ENCODE peak calls at places on chromosomes 13 and 19, in seven cellular contexts. T is psoas muscle, Q is BE2C, U is thoracic aorta, M is PC-3, O is endothelial cell of umbilical vein, E is tibial artery. R is an unnamed sample. For H3K36me3, the result is how much of the 10 kb centered on the place peaks cover.

GRCh38 chr19:8363803-8364771 is at the start of gene ANGPTL4:
- DNase-seq in T (peak), Q (peak), U (peak), M (peak), O (peak), E (peak), R (no peak)

GRCh38 chr19:4707956-4708650 is 15.5 kb downstream of the DPP9 start:
- DNase-seq in T (peak), Q (no peak), U (no peak), M (no peak), O (no peak), E (no peak), R (no peak)

GRCh38 chr13:27455331-27455855 is 5.0 kb upstream of the MTIF3 start:
- DNase-seq in T (no peak), Q (no peak), U (no peak), M (no peak), O (no peak), E (no peak), R (no peak)

GRCh38 chr13:79936368-79937136 is 404.4 kb downstream of the SPRY2 start:
- DNase-seq in T (no peak), Q (peak), U (peak), M (peak), O (peak), E (peak), R (peak)

GRCh38 chr19:45973564-45974338 is at the start of gene NOVA2:
- DNase-seq in T (peak), Q (peak), U (no peak), M (peak), O (peak), E (no peak), R (no peak)

GRCh38 chr13:41117859-41118258 is 14.7 kb downstream of the KBTBD6 start:
- DNase-seq in T (no peak), Q (no peak), U (no peak), M (no peak), O (no peak), E (no peak), R (no peak)

GRCh38 chr19:15240539-15240938 is 8.3 kb upstream of the EPHX3 start:
- DNase-seq in T (no peak), Q (no peak), U (no peak), M (no peak), O (no peak), E (no peak), R (no peak)

GRCh38 chr13:51770681-51771417 is 33.1 kb downstream of the DHRS12 start:
- DNase-seq in T (no peak), Q (no peak), U (no peak), M (no peak), O (no peak), E (no peak), R (no peak)

GRCh38 chr19:46495789-46496099 is at the start of gene PNMA8B:
- DNase-seq in T (peak), Q (peak), U (no peak), M (no peak), O (no peak), E (peak), R (no peak)

GRCh38 chr19:40394816-40395210 is 4.8 kb upstream of the HIPK4 start:
- DNase-seq in T (no peak), Q (no peak), U (no peak), M (no peak), O (no peak), E (no peak), R (no peak)

GRCh38 chr13:24671367-24672117 is 8.7 kb upstream of the ATP12A start:
- DNase-seq in T (no peak), Q (peak), U (no peak), M (peak), O (peak), E (no peak), R (peak)

GRCh38 chr13:30466358-30466714 is 600 bp upstream of the HMGB1 start:
- DNase-seq in T (no peak), Q (peak), U (no peak), M (peak), O (no peak), E (no peak), R (no peak)

DNA sequence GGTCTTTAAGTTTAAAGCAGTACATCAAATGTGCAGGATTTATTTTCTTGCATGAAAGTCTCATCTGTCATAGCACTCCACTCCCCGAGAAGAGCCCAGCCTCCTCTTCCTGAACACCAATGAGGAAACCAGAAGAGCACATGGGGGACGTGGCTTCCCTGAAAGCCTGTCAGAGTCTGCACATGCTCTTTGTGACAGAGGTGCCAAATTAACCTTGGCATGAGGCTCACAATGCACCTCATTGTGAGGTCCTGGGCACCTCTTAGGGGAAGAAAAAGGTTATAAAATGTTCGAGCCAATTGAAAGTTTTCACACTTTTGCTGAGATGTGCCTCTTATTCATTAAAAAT is 141.3 kb upstream of the RFC3 start:
- DNase-seq in T (peak), Q (peak), U (no peak), M (peak), O (peak), E (no peak), R (no peak)
- H3K4me3 ChIP-seq in T (peak), Q (peak), U (peak), M (peak), O (no peak), E (peak), R (peak)

GRCh38 chr19:35327642-35328041 is 1.3 kb upstream of the CD22 start:
- DNase-seq in T (no peak), Q (no peak), U (no peak), M (peak), O (no peak), E (no peak), R (no peak)
- TF ChIP-seq CTCF in T (no peak), Q (peak), U (no peak), M (peak), O (no peak), E (no peak), R (peak)

DNA sequence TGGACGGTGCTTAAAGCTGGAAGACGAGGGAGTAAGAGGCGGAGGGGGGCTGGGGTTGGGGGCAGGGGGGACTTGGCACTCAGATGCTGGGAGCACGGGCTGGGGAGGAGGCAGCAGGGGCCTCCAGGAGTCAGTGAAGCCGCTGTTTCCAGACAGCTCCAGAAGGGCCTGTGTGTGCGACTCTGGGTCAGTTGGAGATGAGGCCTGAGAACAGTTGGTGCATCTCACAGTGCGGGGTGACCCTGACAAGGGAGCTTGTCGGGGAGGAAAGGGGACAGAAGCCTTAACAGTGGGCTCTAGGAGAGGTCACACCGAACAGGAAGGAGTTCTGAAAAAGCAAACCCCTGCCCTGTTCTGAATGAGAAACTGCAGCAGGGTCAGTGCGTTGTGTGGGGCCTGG is 11.2 kb downstream of the NAXD start:
- DNase-seq in T (no peak), Q (no peak), U (no peak), M (no peak), O (no peak), E (no peak), R (no peak)
- H3K36me3 ChIP-seq in T (half or more), Q (under half), U (under half), M (under half), O (under half), E (half or more), R (under half)

DNA sequence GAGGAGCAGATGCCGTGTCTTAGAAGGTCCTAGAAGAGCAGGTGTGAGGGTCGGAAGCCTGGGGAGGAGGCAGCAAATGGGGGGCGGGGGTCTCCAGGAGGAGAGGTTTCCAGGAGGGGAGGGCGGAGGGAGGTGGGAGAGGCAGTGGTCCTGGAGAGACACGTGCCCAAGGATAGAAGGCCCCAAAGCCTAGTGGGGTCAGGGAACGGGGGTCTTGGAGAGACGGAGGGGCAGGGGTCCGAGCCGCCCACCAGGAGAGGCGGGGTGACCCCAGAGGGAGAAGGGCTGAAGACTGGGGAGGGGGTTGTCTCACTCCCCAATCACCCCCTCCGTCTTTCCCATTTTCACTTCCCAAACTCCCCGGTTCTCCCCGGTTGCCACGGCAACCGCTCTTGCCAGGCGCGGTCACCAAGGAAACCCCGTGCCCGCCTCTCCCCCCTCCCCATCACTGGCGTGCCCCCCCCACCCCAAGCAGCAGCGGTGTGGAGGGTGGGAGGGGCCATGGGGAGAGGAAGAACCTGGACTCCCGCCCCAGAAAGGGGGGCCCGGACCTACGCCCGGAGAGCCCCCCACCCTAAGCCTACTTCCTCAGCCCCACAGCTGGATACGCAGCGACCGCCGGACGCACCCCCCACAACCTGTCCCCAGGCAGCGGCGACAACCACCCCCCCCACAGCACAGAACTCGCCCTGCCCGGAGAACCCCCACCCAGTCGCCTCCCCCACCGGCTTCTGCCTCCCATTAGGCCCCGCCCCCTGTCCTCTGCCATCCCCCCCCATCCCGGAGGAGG is 988 bp downstream of the LRRC4B start:
- DNase-seq in T (no peak), Q (no peak), U (no peak), M (no peak), O (no peak), E (no peak), R (no peak)
- H3K4me3 ChIP-seq in T (no peak), Q (no peak), U (no peak), M (no peak), O (no peak), E (no peak), R (no peak)

GRCh38 chr13:112115403-112116091 is 48.6 kb downstream of the SOX1 start:
- DNase-seq in T (peak), Q (no peak), U (no peak), M (no peak), O (no peak), E (no peak), R (no peak)

GRCh38 chr13:112112534-112113276 is 45.8 kb downstream of the SOX1 start:
- DNase-seq in T (no peak), Q (no peak), U (no peak), M (no peak), O (no peak), E (no peak), R (no peak)

GRCh38 chr13:112113851-112114250 is 46.9 kb downstream of the SOX1 start:
- DNase-seq in T (no peak), Q (no peak), U (no peak), M (no peak), O (no peak), E (peak), R (no peak)

GRCh38 chr13:112113355-112113754 is 46.4 kb downstream of the SOX1 start:
- DNase-seq in T (no peak), Q (no peak), U (no peak), M (no peak), O (no peak), E (no peak), R (no peak)

DNA sequence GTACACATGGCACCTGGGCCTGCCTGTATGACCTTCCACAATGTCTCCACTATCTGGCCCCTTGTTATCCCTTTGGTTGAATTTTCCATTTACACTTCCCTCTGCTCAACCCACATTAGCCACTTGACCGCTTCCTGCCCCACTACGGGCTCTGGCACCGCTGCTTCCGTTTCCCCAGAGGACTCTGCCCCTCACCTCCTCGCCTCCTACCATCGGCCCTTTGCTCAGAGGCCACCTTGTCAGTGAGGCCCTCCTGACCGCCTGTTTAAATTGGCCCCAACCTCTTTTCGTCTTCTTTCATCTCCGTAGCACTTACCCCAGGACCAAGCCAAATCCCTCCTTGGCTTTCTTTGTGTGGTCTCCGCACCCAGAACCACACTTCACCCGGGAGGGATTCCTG is 47.4 kb downstream of the SOX1 start:
- DNase-seq in T (no peak), Q (no peak), U (no peak), M (no peak), O (no peak), E (no peak), R (no peak)
- TF ChIP-seq CTCF in T (no peak), Q (no peak), U (no peak), M (no peak), O (no peak), E (no peak), R (no peak)

DNA sequence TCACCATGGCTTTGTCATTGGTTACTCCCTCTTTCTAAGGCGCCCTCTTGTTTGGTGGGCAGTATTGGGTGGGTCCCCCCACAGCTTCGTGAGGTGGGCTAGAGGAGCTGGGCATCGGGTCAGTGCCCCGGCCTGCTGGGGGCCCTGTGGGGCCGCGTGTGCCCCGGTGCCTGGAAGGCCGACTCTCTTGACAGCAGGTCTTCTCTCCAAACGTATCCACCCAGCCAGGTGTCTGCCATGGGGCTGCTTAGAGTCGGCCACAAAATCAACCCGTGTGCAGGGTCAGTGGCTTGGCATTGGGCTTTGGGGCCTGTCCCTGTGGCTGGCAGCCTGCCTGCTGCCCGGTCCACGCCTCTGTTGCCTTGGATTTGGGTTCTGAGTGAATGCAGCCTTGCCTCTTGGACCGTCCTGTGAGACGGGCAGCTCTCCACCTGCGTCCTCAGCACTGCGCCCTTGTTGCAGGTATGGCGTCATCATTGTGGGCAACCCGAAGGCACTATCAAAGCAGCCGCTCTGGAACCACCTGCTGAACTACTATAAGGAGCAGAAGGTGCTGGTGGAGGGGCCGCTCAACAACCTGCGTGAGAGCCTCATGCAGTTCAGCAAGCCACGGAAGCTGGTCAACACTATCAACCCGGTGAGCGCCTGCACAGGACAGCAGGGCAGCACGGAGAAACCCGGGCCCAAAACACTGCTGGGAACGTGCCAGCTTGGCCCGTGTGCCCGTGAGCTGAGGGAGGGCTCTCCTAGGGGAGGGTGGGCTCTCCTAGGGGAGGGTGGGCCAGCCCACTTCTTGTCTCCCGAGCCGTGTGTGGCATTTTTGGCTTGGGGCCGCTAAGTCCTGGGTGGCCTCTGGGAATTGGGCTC is 31.4 kb downstream of the UPF1 start:
- DNase-seq in T (no peak), Q (no peak), U (no peak), M (no peak), O (no peak), E (no peak), R (no peak)
- H3K36me3 ChIP-seq in T (half or more), Q (half or more), U (half or more), M (half or more), O (under half), E (half or more), R (half or more)

DNA sequence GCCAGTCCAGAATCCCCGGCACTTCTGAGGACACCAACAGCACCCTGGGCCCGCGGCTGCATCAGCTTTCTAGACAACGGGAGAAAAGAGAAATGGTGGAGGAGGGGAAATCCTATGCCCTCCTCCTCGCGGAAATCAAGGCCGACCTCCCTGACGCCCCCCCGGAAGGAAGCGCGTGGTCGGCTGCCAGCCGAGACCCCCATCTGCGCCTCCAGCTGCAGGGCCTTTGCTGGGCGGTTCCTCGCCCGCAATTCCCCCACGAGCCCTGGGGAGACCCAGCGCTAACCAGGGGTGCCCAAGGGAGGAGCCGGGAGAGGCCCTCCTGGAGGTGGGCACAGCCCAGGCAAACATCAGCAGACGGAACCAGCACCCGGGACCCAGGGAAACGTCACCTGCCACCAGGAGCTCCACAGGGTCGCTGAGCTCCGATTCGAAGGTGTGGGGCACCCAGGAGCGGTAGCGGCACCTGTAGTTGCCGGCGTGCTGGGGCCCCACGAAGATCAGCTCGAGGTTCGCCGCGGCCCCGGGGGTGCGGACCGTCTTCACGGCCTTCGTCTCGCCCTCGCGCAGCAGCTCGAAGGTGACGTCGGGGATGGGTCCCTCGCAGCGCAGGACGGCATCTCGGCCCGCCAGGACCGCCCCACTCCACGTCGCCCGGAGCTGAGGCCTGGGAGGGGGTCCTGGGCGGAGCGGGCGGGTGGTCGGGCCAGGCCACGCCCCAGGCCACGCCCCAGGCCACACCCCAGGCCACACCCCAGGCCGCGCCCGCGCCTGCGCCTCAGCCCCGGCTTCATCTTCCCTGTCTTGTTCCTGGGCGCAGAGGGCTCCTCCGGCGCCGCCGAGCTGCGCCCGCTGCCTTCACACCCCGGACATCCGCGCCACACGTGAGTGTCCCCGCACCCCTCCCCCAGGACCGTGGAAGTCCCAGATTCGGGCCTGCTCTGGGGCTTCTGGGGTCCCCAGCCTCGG is 6.0 kb downstream of the A1BG start:
- DNase-seq in T (peak), Q (peak), U (no peak), M (no peak), O (peak), E (peak), R (no peak)
- H3K4me3 ChIP-seq in T (peak), Q (peak), U (peak), M (peak), O (peak), E (peak), R (peak)

GRCh38 chr13:112067121-112067741 is at the start of gene SOX1:
- DNase-seq in T (no peak), Q (no peak), U (no peak), M (no peak), O (no peak), E (no peak), R (no peak)
- TF ChIP-seq CTCF in T (no peak), Q (no peak), U (no peak), M (no peak), O (no peak), E (no peak), R (no peak)

R was measured in BJ.